ENCODE peak calls at places on chromosomes 4 and X, in six cellular contexts. One of them, this sample, is unnamed. For H3K4me1 and H3K36me3, the result is how much of the 10 kb centered on the place peaks cover.

GRCh38 chr4:105896984-105897760 is 1.9 kb downstream of the NPNT start:
- DNase-seq in body of pancreas: no peak
- DNase-seq in ovary: no peak
- DNase-seq in right lobe of liver: no peak
- DNase-seq in SK-N-SH: no peak
- DNase-seq in H1: no peak
- DNase-seq in this sample: no peak

GRCh38 chr4:178395798-178396197 is 953.6 kb upstream of the AGA start:
- DNase-seq in body of pancreas: no peak
- DNase-seq in ovary: no peak
- DNase-seq in right lobe of liver: no peak
- DNase-seq in SK-N-SH: no peak
- DNase-seq in H1: no peak
- DNase-seq in this sample: peak

GRCh38 chrX:1433646-1434357 is 18.9 kb downstream of the ASMTL start:
- DNase-seq in body of pancreas: no peak
- DNase-seq in ovary: no peak
- DNase-seq in right lobe of liver: no peak
- DNase-seq in SK-N-SH: no peak
- DNase-seq in H1: no peak
- DNase-seq in this sample: no peak

GRCh38 chr4:103329642-103330041 is 131.5 kb upstream of the CENPE start:
- DNase-seq in body of pancreas: no peak
- DNase-seq in ovary: no peak
- DNase-seq in right lobe of liver: no peak
- DNase-seq in SK-N-SH: no peak
- DNase-seq in H1: no peak
- DNase-seq in this sample: no peak

GRCh38 chrX:24245201-24245600 is 68.7 kb downstream of the SUPT20HL2 start:
- DNase-seq in body of pancreas: no peak
- DNase-seq in ovary: no peak
- DNase-seq in right lobe of liver: no peak
- DNase-seq in SK-N-SH: no peak
- DNase-seq in H1: no peak
- DNase-seq in this sample: peak

GRCh38 chrX:150143721-150144440 is 205.6 kb upstream of the EOLA2 start:
- DNase-seq in body of pancreas: no peak
- DNase-seq in ovary: no peak
- DNase-seq in right lobe of liver: no peak
- DNase-seq in SK-N-SH: no peak
- DNase-seq in H1: no peak
- DNase-seq in this sample: no peak

GRCh38 chr4:104487105-104487504 is 7.6 kb downstream of the CXXC4 start:
- DNase-seq in body of pancreas: peak
- DNase-seq in ovary: no peak
- DNase-seq in right lobe of liver: no peak
- DNase-seq in SK-N-SH: peak
- DNase-seq in H1: no peak
- DNase-seq in this sample: no peak

GRCh38 chr4:59612235-59612634 is 1587.9 kb upstream of the ADGRL3 start:
- DNase-seq in body of pancreas: no peak
- DNase-seq in ovary: no peak
- DNase-seq in right lobe of liver: no peak
- DNase-seq in SK-N-SH: no peak
- DNase-seq in H1: no peak
- DNase-seq in this sample: no peak

GRCh38 chr4:56655627-56656345 is 25.3 kb downstream of the HOPX start:
- DNase-seq in body of pancreas: peak
- DNase-seq in ovary: no peak
- DNase-seq in right lobe of liver: no peak
- DNase-seq in SK-N-SH: peak
- DNase-seq in H1: no peak
- DNase-seq in this sample: peak

GRCh38 chr4:2954358-2955185 is 8.6 kb downstream of the NOP14 start:
- DNase-seq in body of pancreas: no peak
- DNase-seq in ovary: no peak
- DNase-seq in right lobe of liver: no peak
- DNase-seq in SK-N-SH: peak
- DNase-seq in H1: no peak
- DNase-seq in this sample: no peak

GRCh38 chr4:20773144-20773997 is 73.1 kb downstream of the PACRGL start:
- DNase-seq in body of pancreas: peak
- DNase-seq in ovary: no peak
- DNase-seq in right lobe of liver: no peak
- DNase-seq in SK-N-SH: peak
- DNase-seq in H1: peak
- DNase-seq in this sample: peak

DNA sequence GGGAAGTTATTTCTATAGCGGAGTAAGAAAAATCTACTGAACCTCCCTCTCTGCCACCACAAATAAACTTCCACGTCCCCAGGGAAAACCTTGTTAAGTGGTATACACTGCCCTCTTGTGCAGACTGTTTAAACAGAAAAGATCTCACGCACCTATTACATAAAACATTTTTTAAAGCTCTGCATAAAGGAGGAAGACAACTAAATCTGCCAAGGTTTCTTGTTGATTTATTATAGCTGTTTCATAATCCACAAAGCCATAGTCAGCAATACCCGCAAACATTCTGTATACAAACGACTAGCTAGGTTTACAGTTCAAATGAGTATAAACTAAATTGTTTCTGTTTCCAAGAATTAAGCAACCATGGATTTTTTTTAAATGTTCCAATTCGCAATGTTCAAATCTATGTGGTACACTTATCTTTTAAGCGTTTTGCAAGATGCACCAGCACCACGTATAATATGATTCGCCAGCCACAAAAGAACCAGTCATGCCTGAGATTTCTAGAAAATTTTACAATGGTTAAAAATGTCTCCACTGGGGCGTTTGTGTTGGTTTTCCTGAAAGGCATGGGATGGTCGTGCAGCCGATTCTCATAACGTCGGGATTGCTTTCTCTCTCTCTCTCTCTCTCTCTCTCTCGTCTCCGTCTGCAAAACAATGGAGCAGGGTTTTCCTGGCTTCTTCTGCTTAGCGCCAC is 164.6 kb downstream of the PRKX start:
- DNase-seq in body of pancreas: no peak
- DNase-seq in ovary: no peak
- DNase-seq in right lobe of liver: no peak
- DNase-seq in SK-N-SH: peak
- DNase-seq in H1: no peak
- DNase-seq in this sample: no peak
- TF ChIP-seq CTCF in body of pancreas: peak
- TF ChIP-seq CTCF in ovary: no peak
- TF ChIP-seq CTCF in right lobe of liver: peak
- TF ChIP-seq CTCF in SK-N-SH: peak
- TF ChIP-seq CTCF in H1: peak
- TF ChIP-seq CTCF in this sample: peak

DNA sequence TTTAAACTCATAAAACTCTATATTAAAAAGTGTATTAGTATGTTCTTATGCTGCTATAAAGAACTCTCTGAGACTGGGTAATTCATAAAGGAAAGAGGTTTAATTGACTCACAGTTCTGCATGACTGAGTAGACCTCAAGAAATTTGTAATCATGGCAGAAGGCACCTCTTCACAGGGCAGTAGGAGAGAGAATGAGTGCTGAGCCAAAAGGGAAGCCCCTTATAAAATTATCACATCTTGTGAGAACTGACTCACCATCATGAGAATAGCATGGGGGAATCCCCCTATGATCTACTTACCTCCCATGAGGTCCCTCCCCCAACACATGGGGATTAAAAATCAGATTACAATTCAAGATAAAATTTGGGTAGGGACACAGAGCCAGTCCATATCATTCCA is 463.2 kb downstream of the KLHL13 start:
- DNase-seq in body of pancreas: no peak
- DNase-seq in ovary: no peak
- DNase-seq in right lobe of liver: no peak
- DNase-seq in SK-N-SH: no peak
- DNase-seq in H1: no peak
- DNase-seq in this sample: no peak
- H3K4me1 ChIP-seq in body of pancreas: under half
- H3K4me1 ChIP-seq in ovary: under half
- H3K4me1 ChIP-seq in right lobe of liver: under half
- H3K4me1 ChIP-seq in SK-N-SH: under half
- H3K4me1 ChIP-seq in H1: under half
- H3K4me1 ChIP-seq in this sample: under half

DNA sequence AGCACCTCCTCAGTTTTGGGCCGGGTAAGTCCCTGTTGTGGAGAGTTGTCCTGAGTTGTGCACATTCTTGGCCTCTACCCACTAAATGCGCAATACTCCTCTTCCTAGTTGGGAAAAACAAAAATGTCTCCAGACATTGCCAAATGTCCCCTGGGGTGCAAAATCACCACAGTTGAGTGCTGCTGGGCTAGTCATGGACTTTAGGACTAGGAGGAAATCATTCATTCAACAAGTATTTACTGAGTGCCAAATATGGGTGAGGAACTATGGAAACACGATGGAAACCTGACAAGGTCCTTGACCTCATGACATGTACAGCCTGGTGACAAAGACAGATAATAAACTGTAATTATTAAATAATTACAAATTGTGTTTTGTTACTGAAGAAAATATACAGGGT is 71.6 kb downstream of the STX18 start:
- DNase-seq in body of pancreas: no peak
- DNase-seq in ovary: no peak
- DNase-seq in right lobe of liver: no peak
- DNase-seq in SK-N-SH: no peak
- DNase-seq in H1: no peak
- DNase-seq in this sample: no peak
- H3K36me3 ChIP-seq in body of pancreas: under half
- H3K36me3 ChIP-seq in ovary: under half
- H3K36me3 ChIP-seq in right lobe of liver: under half
- H3K36me3 ChIP-seq in SK-N-SH: under half
- H3K36me3 ChIP-seq in H1: under half
- H3K36me3 ChIP-seq in this sample: under half

GRCh38 chrX:15929231-15929630 is 74.6 kb upstream of the AP1S2 start:
- DNase-seq in body of pancreas: no peak
- DNase-seq in ovary: no peak
- DNase-seq in right lobe of liver: no peak
- DNase-seq in SK-N-SH: no peak
- DNase-seq in H1: no peak
- DNase-seq in this sample: peak

GRCh38 chrX:15926622-15927021 is 72.0 kb upstream of the AP1S2 start:
- DNase-seq in body of pancreas: no peak
- DNase-seq in ovary: no peak
- DNase-seq in right lobe of liver: no peak
- DNase-seq in SK-N-SH: no peak
- DNase-seq in H1: no peak
- DNase-seq in this sample: no peak

GRCh38 chrX:15931362-15931761 is 76.7 kb upstream of the AP1S2 start:
- DNase-seq in body of pancreas: no peak
- DNase-seq in ovary: no peak
- DNase-seq in right lobe of liver: no peak
- DNase-seq in SK-N-SH: no peak
- DNase-seq in H1: no peak
- DNase-seq in this sample: no peak

GRCh38 chrX:15930585-15930984 is 76.0 kb upstream of the AP1S2 start:
- DNase-seq in body of pancreas: no peak
- DNase-seq in ovary: no peak
- DNase-seq in right lobe of liver: no peak
- DNase-seq in SK-N-SH: peak
- DNase-seq in H1: no peak
- DNase-seq in this sample: no peak
- TF ChIP-seq CTCF in body of pancreas: no peak
- TF ChIP-seq CTCF in ovary: no peak
- TF ChIP-seq CTCF in right lobe of liver: no peak
- TF ChIP-seq CTCF in SK-N-SH: peak
- TF ChIP-seq CTCF in H1: peak
- TF ChIP-seq CTCF in this sample: no peak

DNA sequence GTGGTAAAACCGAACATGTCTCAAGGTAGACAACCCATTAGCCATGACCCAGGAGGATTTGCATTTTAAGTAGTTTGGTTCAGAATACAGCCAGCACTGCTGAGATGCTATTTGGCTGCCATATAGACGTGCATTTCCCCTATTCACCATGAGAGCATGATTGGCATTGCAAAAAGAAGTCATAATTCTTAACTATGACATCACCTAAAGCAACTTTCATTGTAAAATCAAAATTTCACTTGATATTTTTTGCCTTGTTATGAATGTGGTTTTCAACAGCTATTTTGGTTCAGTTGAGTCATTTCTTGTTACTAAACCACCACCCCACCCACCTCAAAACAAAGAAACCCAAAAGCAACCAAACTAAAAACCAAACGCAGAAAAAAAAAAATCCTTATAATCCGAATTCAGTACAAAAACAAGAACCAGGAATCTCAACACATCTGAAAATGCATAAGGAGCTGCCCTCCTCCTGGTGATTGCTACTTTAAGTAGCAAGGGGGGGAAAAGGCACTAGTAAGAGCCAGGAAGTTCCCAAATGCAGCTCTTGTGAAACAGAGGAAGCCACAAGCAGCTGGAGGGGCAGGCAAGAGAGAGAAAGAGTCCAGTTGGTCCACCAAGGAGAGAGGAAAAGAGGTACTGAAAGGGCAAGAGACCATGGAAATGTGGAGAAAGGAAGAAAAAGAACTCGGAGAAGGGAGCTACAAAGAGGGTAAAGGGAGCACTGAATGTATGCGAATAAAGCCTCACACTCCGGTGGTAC is 3.1 kb downstream of the SLITRK4 start:
- DNase-seq in body of pancreas: no peak
- DNase-seq in ovary: no peak
- DNase-seq in right lobe of liver: no peak
- DNase-seq in SK-N-SH: no peak
- DNase-seq in H1: no peak
- DNase-seq in this sample: no peak
- H3K4me1 ChIP-seq in body of pancreas: under half
- H3K4me1 ChIP-seq in ovary: under half
- H3K4me1 ChIP-seq in right lobe of liver: under half
- H3K4me1 ChIP-seq in SK-N-SH: under half
- H3K4me1 ChIP-seq in H1: under half
- H3K4me1 ChIP-seq in this sample: under half

GRCh38 chr4:39840027-39840426 is 137.7 kb downstream of the PDS5A start:
- DNase-seq in body of pancreas: no peak
- DNase-seq in ovary: no peak
- DNase-seq in right lobe of liver: no peak
- DNase-seq in SK-N-SH: no peak
- DNase-seq in H1: no peak
- DNase-seq in this sample: no peak
- H3K36me3 ChIP-seq in body of pancreas: under half
- H3K36me3 ChIP-seq in ovary: under half
- H3K36me3 ChIP-seq in right lobe of liver: half or more
- H3K36me3 ChIP-seq in SK-N-SH: half or more
- H3K36me3 ChIP-seq in H1: under half
- H3K36me3 ChIP-seq in this sample: under half

DNA sequence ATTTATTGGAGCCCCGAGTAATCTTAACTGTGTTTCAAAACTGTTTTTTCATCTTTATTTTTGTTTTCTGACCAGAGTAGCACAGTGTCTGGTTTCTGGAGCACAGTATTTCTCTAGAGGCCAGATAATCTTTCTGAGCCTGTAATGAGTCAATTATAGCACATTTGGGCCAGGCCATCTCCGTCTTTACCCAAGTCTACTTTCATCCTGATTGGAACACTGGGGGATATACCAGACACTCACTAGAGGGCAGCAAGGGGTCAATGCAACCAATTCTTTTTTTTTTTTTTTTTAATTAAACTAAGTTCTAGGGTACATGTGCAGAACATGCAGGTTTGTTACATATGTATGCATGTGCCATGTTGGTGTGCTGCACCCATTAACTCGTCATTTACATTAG is 282.0 kb downstream of the ARHGAP24 start:
- DNase-seq in body of pancreas: peak
- DNase-seq in ovary: no peak
- DNase-seq in right lobe of liver: no peak
- DNase-seq in SK-N-SH: peak
- DNase-seq in H1: no peak
- DNase-seq in this sample: peak
- TF ChIP-seq CTCF in body of pancreas: peak
- TF ChIP-seq CTCF in ovary: no peak
- TF ChIP-seq CTCF in right lobe of liver: peak
- TF ChIP-seq CTCF in SK-N-SH: peak
- TF ChIP-seq CTCF in H1: peak
- TF ChIP-seq CTCF in this sample: peak

GRCh38 chrX:154044045-154044444 is 24.3 kb upstream of the IRAK1 start:
- DNase-seq in body of pancreas: no peak
- DNase-seq in ovary: no peak
- DNase-seq in right lobe of liver: no peak
- DNase-seq in SK-N-SH: no peak
- DNase-seq in H1: no peak
- DNase-seq in this sample: no peak
- H3K4me1 ChIP-seq in body of pancreas: under half
- H3K4me1 ChIP-seq in ovary: under half
- H3K4me1 ChIP-seq in right lobe of liver: under half
- H3K4me1 ChIP-seq in SK-N-SH: under half
- H3K4me1 ChIP-seq in H1: under half
- H3K4me1 ChIP-seq in this sample: under half

This sample was measured in Caco-2.